ENCODE peak calls at places on chromosomes 11 and 22, in seven cellular contexts. One of them, this sample, is unnamed.

GRCh38 chr11:64378335-64378884 is 19.4 kb downstream of the RPS6KA4 start:
- DNase-seq in IMR-90: no peak
- DNase-seq in HCT116: no peak
- DNase-seq in heart right ventricle: no peak
- DNase-seq in NB4: no peak
- DNase-seq in lower leg skin: no peak
- DNase-seq in psoas muscle: no peak
- DNase-seq in this sample: no peak

GRCh38 chr11:77726524-77726923 is 88.9 kb upstream of the CLNS1A start:
- DNase-seq in IMR-90: no peak
- DNase-seq in HCT116: no peak
- DNase-seq in heart right ventricle: no peak
- DNase-seq in NB4: no peak
- DNase-seq in lower leg skin: no peak
- DNase-seq in psoas muscle: no peak
- DNase-seq in this sample: no peak

GRCh38 chr11:119108151-119108856 is 1.2 kb downstream of the C2CD2L start:
- DNase-seq in IMR-90: peak; percentile 27
- DNase-seq in HCT116: no peak
- DNase-seq in heart right ventricle: no peak
- DNase-seq in NB4: peak; percentile 85
- DNase-seq in lower leg skin: no peak
- DNase-seq in psoas muscle: no peak
- DNase-seq in this sample: no peak

GRCh38 chr11:73198677-73199076 is 19.4 kb upstream of the P2RY2 start:
- DNase-seq in IMR-90: no peak
- DNase-seq in HCT116: peak; percentile 45
- DNase-seq in heart right ventricle: no peak
- DNase-seq in NB4: peak; percentile 67
- DNase-seq in lower leg skin: no peak
- DNase-seq in psoas muscle: no peak
- DNase-seq in this sample: peak; percentile 32

GRCh38 chr11:76768091-76769047 is 14.8 kb upstream of the TSKU start:
- DNase-seq in IMR-90: no peak
- DNase-seq in HCT116: no peak
- DNase-seq in heart right ventricle: no peak
- DNase-seq in NB4: peak; percentile 96
- DNase-seq in lower leg skin: peak; percentile 71
- DNase-seq in psoas muscle: peak; percentile 77
- DNase-seq in this sample: no peak

GRCh38 chr11:132644511-132644910 is 887.8 kb downstream of the OPCML start:
- DNase-seq in IMR-90: no peak
- DNase-seq in HCT116: no peak
- DNase-seq in heart right ventricle: no peak
- DNase-seq in NB4: no peak
- DNase-seq in lower leg skin: no peak
- DNase-seq in psoas muscle: no peak
- DNase-seq in this sample: no peak

GRCh38 chr11:12099132-12099873 is 11.1 kb upstream of the MICAL2 start:
- DNase-seq in IMR-90: no peak
- DNase-seq in HCT116: no peak
- DNase-seq in heart right ventricle: no peak
- DNase-seq in NB4: peak; percentile 43
- DNase-seq in lower leg skin: no peak
- DNase-seq in psoas muscle: no peak
- DNase-seq in this sample: no peak

GRCh38 chr11:126346586-126346940 is 8.9 kb upstream of the ST3GAL4 start:
- DNase-seq in IMR-90: no peak
- DNase-seq in HCT116: no peak
- DNase-seq in heart right ventricle: no peak
- DNase-seq in NB4: no peak
- DNase-seq in lower leg skin: no peak
- DNase-seq in psoas muscle: no peak
- DNase-seq in this sample: no peak

GRCh38 chr11:8767466-8768142 is 85.0 kb downstream of the RPL27A start:
- DNase-seq in IMR-90: no peak
- DNase-seq in HCT116: no peak
- DNase-seq in heart right ventricle: no peak
- DNase-seq in NB4: no peak
- DNase-seq in lower leg skin: no peak
- DNase-seq in psoas muscle: no peak
- DNase-seq in this sample: peak; percentile 53

GRCh38 chr22:50252081-50253045 is 1.3 kb upstream of the HDAC10 start:
- DNase-seq in IMR-90: peak; percentile 52
- DNase-seq in HCT116: no peak
- DNase-seq in heart right ventricle: peak; percentile 78
- DNase-seq in NB4: peak; percentile 78
- DNase-seq in lower leg skin: peak; percentile 64
- DNase-seq in psoas muscle: peak; percentile 87
- DNase-seq in this sample: no peak
- TF ChIP-seq CTCF in IMR-90: peak; percentile 71
- TF ChIP-seq CTCF in HCT116: peak; percentile 75
- TF ChIP-seq CTCF in heart right ventricle: peak; percentile 80
- TF ChIP-seq CTCF in NB4: peak; percentile 64
- TF ChIP-seq CTCF in lower leg skin: no peak
- TF ChIP-seq CTCF in psoas muscle: peak; percentile 67
- TF ChIP-seq CTCF in this sample: peak; percentile 68

DNA sequence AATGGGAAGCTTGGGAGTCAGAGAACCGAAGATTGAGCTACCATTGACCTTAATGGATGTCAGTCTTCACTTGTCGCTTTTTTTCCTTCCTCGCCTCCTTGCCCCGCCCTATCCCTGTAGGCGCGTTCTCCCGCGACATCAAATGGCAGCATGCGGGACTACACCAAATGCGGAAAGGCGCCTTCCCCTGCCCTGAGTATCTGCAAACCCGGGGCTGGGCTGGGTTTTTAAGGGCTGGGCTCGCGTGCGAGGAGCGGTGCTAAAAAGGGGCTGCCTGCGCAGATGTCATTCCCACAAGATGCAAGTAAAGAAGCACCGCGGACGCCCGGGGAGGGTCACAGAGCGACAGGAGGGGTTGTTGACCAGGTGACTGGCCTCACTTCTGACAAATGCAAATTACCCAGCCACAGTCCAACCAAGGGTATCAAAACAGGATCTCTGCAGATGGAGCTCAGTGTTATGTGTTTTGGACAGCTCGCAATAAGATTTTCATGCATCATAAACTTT is 4.7 kb upstream of the FAM111B start:
- DNase-seq in IMR-90: peak; percentile 13
- DNase-seq in HCT116: no peak
- DNase-seq in heart right ventricle: peak; percentile 31
- DNase-seq in NB4: no peak
- DNase-seq in lower leg skin: peak; percentile 32
- DNase-seq in psoas muscle: peak; percentile 57
- DNase-seq in this sample: peak; percentile 72
- TF ChIP-seq CTCF in IMR-90: peak; percentile 27
- TF ChIP-seq CTCF in HCT116: no peak
- TF ChIP-seq CTCF in heart right ventricle: peak; percentile 25
- TF ChIP-seq CTCF in NB4: no peak
- TF ChIP-seq CTCF in lower leg skin: no peak
- TF ChIP-seq CTCF in psoas muscle: no peak
- TF ChIP-seq CTCF in this sample: peak; percentile 32

DNA sequence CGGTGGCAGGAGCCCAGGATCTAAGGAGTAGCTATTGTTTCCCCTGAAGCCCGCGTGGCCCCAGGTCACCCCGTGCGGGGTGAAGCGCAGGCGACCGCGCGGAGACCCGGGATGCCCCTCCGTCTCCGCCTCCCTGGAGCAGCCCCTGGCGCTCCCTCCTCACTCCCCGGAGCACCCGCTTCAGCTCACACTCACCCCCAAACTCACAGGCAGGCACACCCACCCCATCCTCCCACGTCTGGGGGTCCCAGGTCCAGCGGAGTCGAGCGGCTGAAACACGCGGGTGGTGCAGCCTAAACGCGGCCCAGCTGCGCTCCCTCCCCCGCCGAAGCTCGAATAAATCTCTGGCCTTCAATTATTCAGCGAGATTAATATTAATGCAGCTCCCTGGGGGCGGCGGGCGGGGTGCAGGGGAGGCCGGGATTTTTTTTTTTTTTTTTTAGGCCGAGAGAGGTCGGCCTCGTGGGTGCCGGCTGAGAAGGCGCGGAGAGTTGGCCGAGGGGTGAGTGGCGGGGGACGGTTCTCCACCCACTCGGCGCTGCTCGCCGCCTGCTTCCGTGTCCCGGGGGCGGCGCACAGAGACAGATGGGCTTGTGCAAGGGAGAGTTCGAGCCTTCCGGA is 465 bp upstream of the SLC1A2 start:
- DNase-seq in IMR-90: no peak
- DNase-seq in HCT116: no peak
- DNase-seq in heart right ventricle: peak; percentile 27
- DNase-seq in NB4: no peak
- DNase-seq in lower leg skin: no peak
- DNase-seq in psoas muscle: peak; percentile 53
- DNase-seq in this sample: peak; percentile 75
- TF ChIP-seq CTCF in IMR-90: no peak
- TF ChIP-seq CTCF in HCT116: no peak
- TF ChIP-seq CTCF in heart right ventricle: no peak
- TF ChIP-seq CTCF in NB4: no peak
- TF ChIP-seq CTCF in lower leg skin: no peak
- TF ChIP-seq CTCF in psoas muscle: no peak
- TF ChIP-seq CTCF in this sample: no peak

GRCh38 chr11:1381793-1382425 is 7.8 kb upstream of the BRSK2 start:
- DNase-seq in IMR-90: no peak
- DNase-seq in HCT116: no peak
- DNase-seq in heart right ventricle: no peak
- DNase-seq in NB4: no peak
- DNase-seq in lower leg skin: no peak
- DNase-seq in psoas muscle: peak; percentile 49
- DNase-seq in this sample: no peak

GRCh38 chr11:1384206-1384965 is 5.3 kb upstream of the BRSK2 start:
- DNase-seq in IMR-90: peak; percentile 19
- DNase-seq in HCT116: no peak
- DNase-seq in heart right ventricle: no peak
- DNase-seq in NB4: no peak
- DNase-seq in lower leg skin: no peak
- DNase-seq in psoas muscle: peak; percentile 46
- DNase-seq in this sample: no peak

GRCh38 chr11:1387521-1387920 is 2.2 kb upstream of the BRSK2 start:
- DNase-seq in IMR-90: no peak
- DNase-seq in HCT116: no peak
- DNase-seq in heart right ventricle: no peak
- DNase-seq in NB4: no peak
- DNase-seq in lower leg skin: no peak
- DNase-seq in psoas muscle: peak; percentile 52
- DNase-seq in this sample: no peak

GRCh38 chr11:1382429-1382828 is 7.3 kb upstream of the BRSK2 start:
- DNase-seq in IMR-90: no peak
- DNase-seq in HCT116: no peak
- DNase-seq in heart right ventricle: peak; percentile 15
- DNase-seq in NB4: no peak
- DNase-seq in lower leg skin: no peak
- DNase-seq in psoas muscle: no peak
- DNase-seq in this sample: no peak

DNA sequence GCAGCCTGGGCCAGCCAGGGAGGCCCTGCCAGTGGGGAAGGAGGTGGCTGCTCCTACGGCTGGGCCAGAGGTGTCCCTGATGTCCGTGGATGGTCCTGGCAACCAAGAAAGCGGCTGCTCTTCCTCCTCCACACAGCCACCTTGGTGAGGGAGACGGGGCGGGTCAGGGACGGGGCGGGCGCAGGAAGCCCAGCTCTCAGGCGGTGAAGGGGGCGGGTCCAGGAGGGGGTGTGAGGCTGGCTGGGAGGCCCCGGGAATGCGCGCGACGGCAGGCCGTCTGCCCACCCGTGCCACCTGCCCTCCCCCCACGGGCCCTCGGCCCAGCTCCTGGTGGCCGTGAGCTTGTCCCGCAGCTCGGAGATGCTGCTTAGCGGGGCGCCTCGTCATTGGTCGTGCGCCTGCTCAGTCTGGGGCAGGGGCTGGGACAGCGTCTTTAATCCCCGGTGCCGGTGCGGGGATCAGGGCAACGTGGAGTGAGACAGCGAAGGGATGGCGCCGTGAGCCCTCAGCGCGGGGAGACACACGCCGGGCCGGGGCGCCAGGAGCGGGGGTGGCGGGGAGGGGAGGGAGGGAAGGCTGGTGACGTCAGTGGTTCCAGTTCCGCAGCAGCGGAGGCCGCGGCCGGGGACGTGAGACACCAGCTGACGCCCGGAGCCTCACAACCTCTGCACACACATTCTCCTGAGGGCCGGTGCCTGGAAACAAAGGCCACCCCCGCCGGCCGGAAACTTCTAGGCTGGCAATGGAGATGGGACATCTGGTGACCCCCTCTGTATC is 6.7 kb upstream of the BRSK2 start:
- DNase-seq in IMR-90: peak; percentile 79
- DNase-seq in HCT116: peak; percentile 31
- DNase-seq in heart right ventricle: peak; percentile 79
- DNase-seq in NB4: peak; percentile 60
- DNase-seq in lower leg skin: peak; percentile 45
- DNase-seq in psoas muscle: peak; percentile 83
- DNase-seq in this sample: peak; percentile 70
- TF ChIP-seq CTCF in IMR-90: peak; percentile 14
- TF ChIP-seq CTCF in HCT116: no peak
- TF ChIP-seq CTCF in heart right ventricle: no peak
- TF ChIP-seq CTCF in NB4: no peak
- TF ChIP-seq CTCF in lower leg skin: no peak
- TF ChIP-seq CTCF in psoas muscle: no peak
- TF ChIP-seq CTCF in this sample: no peak

GRCh38 chr11:123653405-123653996 is 923 bp downstream of the SCN3B start:
- DNase-seq in IMR-90: no peak
- DNase-seq in HCT116: no peak
- DNase-seq in heart right ventricle: no peak
- DNase-seq in NB4: no peak
- DNase-seq in lower leg skin: no peak
- DNase-seq in psoas muscle: no peak
- DNase-seq in this sample: no peak
- TF ChIP-seq CTCF in IMR-90: no peak
- TF ChIP-seq CTCF in HCT116: peak; percentile 32
- TF ChIP-seq CTCF in heart right ventricle: peak; percentile 33
- TF ChIP-seq CTCF in NB4: no peak
- TF ChIP-seq CTCF in lower leg skin: no peak
- TF ChIP-seq CTCF in psoas muscle: no peak
- TF ChIP-seq CTCF in this sample: no peak

GRCh38 chr11:22169833-22170232 is 23.1 kb upstream of the ANO5 start:
- DNase-seq in IMR-90: peak; percentile 0
- DNase-seq in HCT116: no peak
- DNase-seq in heart right ventricle: no peak
- DNase-seq in NB4: peak; percentile 9
- DNase-seq in lower leg skin: no peak
- DNase-seq in psoas muscle: no peak
- DNase-seq in this sample: peak; percentile 3
- TF ChIP-seq CTCF in IMR-90: peak; percentile 13
- TF ChIP-seq CTCF in HCT116: peak; percentile 50
- TF ChIP-seq CTCF in heart right ventricle: peak; percentile 52
- TF ChIP-seq CTCF in NB4: no peak
- TF ChIP-seq CTCF in lower leg skin: no peak
- TF ChIP-seq CTCF in psoas muscle: peak; percentile 55
- TF ChIP-seq CTCF in this sample: peak; percentile 2

GRCh38 chr22:24230911-24231656 is 13.8 kb downstream of the GGT5 start:
- DNase-seq in IMR-90: no peak
- DNase-seq in HCT116: no peak
- DNase-seq in heart right ventricle: peak; percentile 62
- DNase-seq in NB4: peak; percentile 46
- DNase-seq in lower leg skin: no peak
- DNase-seq in psoas muscle: peak; percentile 65
- DNase-seq in this sample: no peak
- TF ChIP-seq CTCF in IMR-90: peak; percentile 30
- TF ChIP-seq CTCF in HCT116: peak; percentile 54
- TF ChIP-seq CTCF in heart right ventricle: peak; percentile 27
- TF ChIP-seq CTCF in NB4: peak; percentile 25
- TF ChIP-seq CTCF in lower leg skin: no peak
- TF ChIP-seq CTCF in psoas muscle: no peak
- TF ChIP-seq CTCF in this sample: no peak

This sample was measured in foreskin fibroblast.